ENCODE peak calls at places on chromosomes 16 and 17, in six cellular contexts. I is left ventricle myocardium inferior, Y is astrocyte of the cerebellum, F is lung, T is RWPE1, C is RWPE2. D is an unnamed sample.

GRCh38 chr16:87303431-87303930 is 13.7 kb downstream of the C16orf95 start:
- DNase-seq in I (no peak), T (no peak), F (no peak), Y (no peak), C (no peak), D (no peak)

GRCh38 chr17:4195306-4195705 is 52.3 kb downstream of the CYB5D2 start:
- DNase-seq in Y (peak), I (no peak), C (no peak), T (peak), F (no peak), D (no peak)

GRCh38 chr16:1772362-1772907 is at the start of gene EME2:
- DNase-seq in Y (no peak), C (no peak), F (no peak), T (no peak), I (no peak), D (no peak)

GRCh38 chr17:38693700-38694329 is 11.3 kb upstream of the MLLT6 start:
- DNase-seq in F (peak), C (no peak), T (no peak), Y (no peak), I (peak), D (peak)

GRCh38 chr17:31321971-31322370 is 549 bp upstream of the EVI2A start:
- DNase-seq in I (no peak), Y (no peak), T (no peak), C (no peak), F (no peak), D (no peak)

GRCh38 chr17:18974407-18975149 is 22.6 kb downstream of the SLC5A10 start:
- DNase-seq in F (no peak), C (no peak), T (peak), I (no peak), Y (no peak), D (no peak)

GRCh38 chr16:6573577-6573976 is 759.1 kb upstream of the RBFOX1 start:
- DNase-seq in Y (no peak), F (no peak), C (no peak), T (no peak), I (peak), D (peak)

GRCh38 chr17:2954898-2955445 is 108.4 kb downstream of the OR1D5 start:
- DNase-seq in F (no peak), C (no peak), I (no peak), T (peak), Y (peak), D (peak)

GRCh38 chr17:81403040-81403467 is 7.8 kb downstream of the BAHCC1 start:
- DNase-seq in C (no peak), I (no peak), T (no peak), F (no peak), Y (no peak), D (no peak)

GRCh38 chr17:37500378-37500777 is 10.7 kb downstream of the DUSP14 start:
- DNase-seq in T (no peak), I (no peak), Y (no peak), F (no peak), C (no peak), D (no peak)

GRCh38 chr16:24075929-24076716 is 180.0 kb upstream of the CACNG3 start:
- DNase-seq in T (peak), I (no peak), Y (no peak), C (no peak), F (no peak), D (no peak)

GRCh38 chr17:44084131-44084538 is 13.6 kb downstream of the G6PC3 start:
- DNase-seq in I (no peak), C (no peak), F (no peak), Y (no peak), T (no peak), D (no peak)

GRCh38 chr17:43132117-43132516 is 7.0 kb upstream of the BRCA1 start:
- DNase-seq in F (no peak), I (no peak), C (no peak), T (no peak), Y (no peak), D (no peak)

GRCh38 chr17:82486186-82487084 is 27.9 kb downstream of the NARF start:
- DNase-seq in I (no peak), Y (no peak), F (no peak), T (no peak), C (no peak), D (no peak)

GRCh38 chr16:86966781-86967180 is 350.4 kb downstream of the C16orf95 start:
- DNase-seq in T (no peak), F (no peak), I (no peak), C (no peak), Y (no peak), D (no peak)

GRCh38 chr17:65301184-65301583 is 164.0 kb downstream of the RGS9 start:
- DNase-seq in T (no peak), F (no peak), C (no peak), I (no peak), Y (no peak), D (no peak)

GRCh38 chr17:43946766-43947165 is 4.5 kb upstream of the PPY start:
- DNase-seq in F (no peak), I (no peak), C (no peak), Y (no peak), T (no peak), D (no peak)

GRCh38 chr16:49019081-49019633 is 262.5 kb downstream of the CBLN1 start:
- DNase-seq in F (no peak), I (no peak), Y (peak), C (no peak), T (no peak), D (no peak)